ENCODE peak calls at places on chromosome 14, in five cellular contexts. One of them, this sample, is unnamed.

GRCh38 chr14:57487771-57488170 is 5.9 kb downstream of the CCDC198 start:
- DNase-seq in left lung: no peak
- DNase-seq in cardiac fibroblast: no peak
- DNase-seq in foreskin fibroblast: peak
- DNase-seq in astrocyte: peak
- DNase-seq in this sample: no peak

GRCh38 chr14:95979339-95980042 is 59.7 kb upstream of the C14orf132 start:
- DNase-seq in foreskin fibroblast: no peak
- DNase-seq in astrocyte: no peak
- DNase-seq in cardiac fibroblast: no peak
- DNase-seq in left lung: no peak
- DNase-seq in this sample: no peak

GRCh38 chr14:56189306-56189705 is 71.1 kb downstream of the PELI2 start:
- DNase-seq in astrocyte: peak
- DNase-seq in foreskin fibroblast: peak
- DNase-seq in left lung: no peak
- DNase-seq in cardiac fibroblast: peak
- DNase-seq in this sample: peak

GRCh38 chr14:62001988-62002387 is 239.8 kb downstream of the SNAPC1 start:
- DNase-seq in left lung: no peak
- DNase-seq in cardiac fibroblast: no peak
- DNase-seq in foreskin fibroblast: peak
- DNase-seq in astrocyte: no peak
- DNase-seq in this sample: no peak

GRCh38 chr14:98186140-98186539 is 1085.9 kb downstream of the BCL11B start:
- DNase-seq in foreskin fibroblast: no peak
- DNase-seq in astrocyte: no peak
- DNase-seq in cardiac fibroblast: no peak
- DNase-seq in left lung: no peak
- DNase-seq in this sample: no peak

GRCh38 chr14:73467377-73467776 is 9.0 kb upstream of the NUMB start:
- DNase-seq in foreskin fibroblast: peak
- DNase-seq in astrocyte: peak
- DNase-seq in cardiac fibroblast: peak
- DNase-seq in left lung: peak
- DNase-seq in this sample: no peak

GRCh38 chr14:100017578-100017977 is 47.6 kb upstream of the EVL start:
- DNase-seq in left lung: no peak
- DNase-seq in cardiac fibroblast: peak
- DNase-seq in astrocyte: peak
- DNase-seq in foreskin fibroblast: no peak
- DNase-seq in this sample: no peak

GRCh38 chr14:33347816-33348215 is 409.1 kb downstream of the NPAS3 start:
- DNase-seq in cardiac fibroblast: peak
- DNase-seq in astrocyte: peak
- DNase-seq in foreskin fibroblast: no peak
- DNase-seq in left lung: no peak
- DNase-seq in this sample: no peak

GRCh38 chr14:90368946-90369721 is 27.7 kb upstream of the CALM1 start:
- DNase-seq in cardiac fibroblast: no peak
- DNase-seq in left lung: no peak
- DNase-seq in astrocyte: peak
- DNase-seq in foreskin fibroblast: peak
- DNase-seq in this sample: peak

GRCh38 chr14:87049886-87050820 is 942.8 kb downstream of the GALC start:
- DNase-seq in astrocyte: no peak
- DNase-seq in left lung: no peak
- DNase-seq in cardiac fibroblast: peak
- DNase-seq in foreskin fibroblast: peak
- DNase-seq in this sample: peak
- TF ChIP-seq CTCF in astrocyte: peak
- TF ChIP-seq CTCF in left lung: no peak
- TF ChIP-seq CTCF in cardiac fibroblast: peak
- TF ChIP-seq CTCF in foreskin fibroblast: peak
- TF ChIP-seq CTCF in this sample: peak

GRCh38 chr14:104293851-104294627 is 155.7 kb downstream of the KIF26A start:
- DNase-seq in foreskin fibroblast: no peak
- DNase-seq in left lung: peak
- DNase-seq in astrocyte: no peak
- DNase-seq in cardiac fibroblast: no peak
- DNase-seq in this sample: no peak
- TF ChIP-seq CTCF in foreskin fibroblast: no peak
- TF ChIP-seq CTCF in left lung: no peak
- TF ChIP-seq CTCF in astrocyte: no peak
- TF ChIP-seq CTCF in cardiac fibroblast: no peak
- TF ChIP-seq CTCF in this sample: no peak

GRCh38 chr14:68408680-68409079 is 384.2 kb downstream of the ZFP36L1 start:
- DNase-seq in astrocyte: no peak
- DNase-seq in left lung: no peak
- DNase-seq in cardiac fibroblast: no peak
- DNase-seq in foreskin fibroblast: peak
- DNase-seq in this sample: no peak
- TF ChIP-seq CTCF in astrocyte: no peak
- TF ChIP-seq CTCF in left lung: no peak
- TF ChIP-seq CTCF in cardiac fibroblast: peak
- TF ChIP-seq CTCF in foreskin fibroblast: peak
- TF ChIP-seq CTCF in this sample: peak

GRCh38 chr14:54549862-54550261 is 17.1 kb upstream of the SAMD4A start:
- DNase-seq in cardiac fibroblast: peak
- DNase-seq in foreskin fibroblast: no peak
- DNase-seq in astrocyte: no peak
- DNase-seq in left lung: no peak
- DNase-seq in this sample: no peak

GRCh38 chr14:54554401-54554800 is 12.5 kb upstream of the SAMD4A start:
- DNase-seq in left lung: no peak
- DNase-seq in foreskin fibroblast: no peak
- DNase-seq in astrocyte: no peak
- DNase-seq in cardiac fibroblast: no peak
- DNase-seq in this sample: no peak

GRCh38 chr14:54556535-54556934 is 10.4 kb upstream of the SAMD4A start:
- DNase-seq in astrocyte: no peak
- DNase-seq in left lung: no peak
- DNase-seq in cardiac fibroblast: no peak
- DNase-seq in foreskin fibroblast: no peak
- DNase-seq in this sample: no peak

GRCh38 chr14:54550514-54550913 is 16.4 kb upstream of the SAMD4A start:
- DNase-seq in astrocyte: no peak
- DNase-seq in cardiac fibroblast: no peak
- DNase-seq in left lung: no peak
- DNase-seq in foreskin fibroblast: no peak
- DNase-seq in this sample: no peak

DNA sequence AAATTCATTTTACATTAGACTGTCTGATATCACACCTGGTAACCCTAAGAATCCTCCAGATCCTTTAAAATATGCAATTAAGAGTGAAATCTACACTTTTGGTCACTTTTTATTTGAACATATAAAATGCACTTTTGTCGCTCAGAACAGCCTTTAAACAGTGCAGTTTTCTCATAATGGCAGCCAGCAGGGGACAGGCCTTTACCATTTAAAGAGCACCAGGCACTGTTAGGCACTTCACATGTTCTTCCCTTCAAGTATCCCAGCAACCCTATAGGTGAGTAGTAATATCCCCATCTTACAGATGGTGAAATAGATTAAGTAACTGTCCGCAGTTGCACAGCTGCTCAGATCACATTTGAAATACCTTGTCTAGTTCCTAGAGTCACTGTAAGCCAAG is 11.3 kb upstream of the SAMD4A start:
- DNase-seq in cardiac fibroblast: no peak
- DNase-seq in astrocyte: no peak
- DNase-seq in foreskin fibroblast: no peak
- DNase-seq in left lung: no peak
- DNase-seq in this sample: no peak
- TF ChIP-seq CTCF in cardiac fibroblast: peak
- TF ChIP-seq CTCF in astrocyte: no peak
- TF ChIP-seq CTCF in foreskin fibroblast: peak
- TF ChIP-seq CTCF in left lung: no peak
- TF ChIP-seq CTCF in this sample: peak

GRCh38 chr14:63727736-63728728 is at the start of gene SGPP1:
- DNase-seq in astrocyte: peak
- DNase-seq in foreskin fibroblast: peak
- DNase-seq in cardiac fibroblast: peak
- DNase-seq in left lung: peak
- DNase-seq in this sample: peak
- TF ChIP-seq CTCF in astrocyte: no peak
- TF ChIP-seq CTCF in foreskin fibroblast: no peak
- TF ChIP-seq CTCF in cardiac fibroblast: peak
- TF ChIP-seq CTCF in left lung: peak
- TF ChIP-seq CTCF in this sample: peak

GRCh38 chr14:24051162-24051788 is 534 bp upstream of the CARMIL3 start:
- DNase-seq in astrocyte: no peak
- DNase-seq in foreskin fibroblast: no peak
- DNase-seq in cardiac fibroblast: no peak
- DNase-seq in left lung: peak
- DNase-seq in this sample: no peak

GRCh38 chr14:24054324-24054641 is 2.5 kb downstream of the CARMIL3 start:
- DNase-seq in astrocyte: no peak
- DNase-seq in left lung: no peak
- DNase-seq in foreskin fibroblast: no peak
- DNase-seq in cardiac fibroblast: no peak
- DNase-seq in this sample: no peak

GRCh38 chr14:24051789-24052655 is at the start of gene CARMIL3:
- DNase-seq in astrocyte: peak
- DNase-seq in foreskin fibroblast: peak
- DNase-seq in left lung: peak
- DNase-seq in cardiac fibroblast: peak
- DNase-seq in this sample: no peak

GRCh38 chr14:24053548-24054323 is 1.9 kb downstream of the CARMIL3 start:
- DNase-seq in cardiac fibroblast: no peak
- DNase-seq in astrocyte: no peak
- DNase-seq in left lung: peak
- DNase-seq in foreskin fibroblast: no peak
- DNase-seq in this sample: no peak

GRCh38 chr14:24052656-24053547 is 1.1 kb downstream of the CARMIL3 start:
- DNase-seq in foreskin fibroblast: no peak
- DNase-seq in cardiac fibroblast: no peak
- DNase-seq in left lung: no peak
- DNase-seq in astrocyte: no peak
- DNase-seq in this sample: no peak
- TF ChIP-seq CTCF in foreskin fibroblast: no peak
- TF ChIP-seq CTCF in cardiac fibroblast: no peak
- TF ChIP-seq CTCF in left lung: no peak
- TF ChIP-seq CTCF in astrocyte: no peak
- TF ChIP-seq CTCF in this sample: no peak

This sample was measured in HFF-Myc.